ENCODE peak calls at places on chromosomes 7 and 10, in four cellular contexts. C is T-helper 9 cell, G is Peyer's patch, J is nucleus accumbens. V is an unnamed sample.

GRCh38 chr10:132476146-132477065 is 61.2 kb upstream of the INPP5A start:
- DNase-seq in J (no peak), C (no peak), G (peak), V (no peak)

GRCh38 chr7:68015565-68016532 is 1019.2 kb downstream of the TYW1 start:
- DNase-seq in J (no peak), C (no peak), G (no peak), V (no peak)

GRCh38 chr10:122301055-122301810 is 30.1 kb downstream of the BTBD16 start:
- DNase-seq in G (no peak), C (no peak), J (no peak), V (no peak)

GRCh38 chr7:86913709-86914108 is 145.7 kb downstream of the ELAPOR2 start:
- DNase-seq in C (no peak), G (no peak), J (no peak), V (no peak)

GRCh38 chr7:20200965-20201364 is 16.2 kb downstream of the MACC1 start:
- DNase-seq in G (no peak), C (no peak), J (no peak), V (no peak)

GRCh38 chr10:133162178-133162909 is 2.3 kb downstream of the KNDC1 start:
- DNase-seq in J (no peak), C (no peak), G (no peak), V (no peak)

GRCh38 chr7:108114117-108114841 is 15.9 kb downstream of the LAMB4 start:
- DNase-seq in G (no peak), J (no peak), C (no peak), V (no peak)

GRCh38 chr10:128526793-128527375 is 400.7 kb upstream of the MKI67 start:
- DNase-seq in G (no peak), J (no peak), C (no peak), V (no peak)

GRCh38 chr7:91233201-91233600 is 31.0 kb upstream of the FZD1 start:
- DNase-seq in J (no peak), C (no peak), G (no peak), V (no peak)

GRCh38 chr7:12440229-12440628 is 36.6 kb upstream of the VWDE start:
- DNase-seq in G (no peak), J (no peak), C (no peak), V (no peak)

GRCh38 chr10:61000769-61001730 is 57.1 kb upstream of the RHOBTB1 start:
- DNase-seq in G (peak), J (no peak), C (no peak), V (peak)

GRCh38 chr7:105268511-105269392 is 120.0 kb downstream of the SRPK2 start:
- DNase-seq in C (no peak), G (no peak), J (no peak), V (no peak)

GRCh38 chr7:138514044-138514443 is 54.0 kb downstream of the TRIM24 start:
- DNase-seq in C (no peak), G (no peak), J (no peak), V (no peak)

GRCh38 chr7:137695494-137695893 is 151.3 kb downstream of the DGKI start:
- DNase-seq in J (no peak), C (no peak), G (no peak), V (no peak)

GRCh38 chr10:126387041-126387908 is 1.0 kb downstream of the ADAM12 start:
- DNase-seq in G (peak), C (peak), J (peak), V (peak)

GRCh38 chr7:71630521-71630920 is 498.6 kb downstream of the GALNT17 start:
- DNase-seq in G (no peak), J (no peak), C (no peak), V (no peak)

GRCh38 chr7:128045766-128046165 is 14.5 kb upstream of the LRRC4 start:
- DNase-seq in C (no peak), J (no peak), G (no peak), V (no peak)

GRCh38 chr7:157547102-157547501 is 210.3 kb downstream of the DNAJB6 start:
- DNase-seq in J (no peak), C (no peak), G (peak), V (no peak)

GRCh38 chr10:26269754-26270153 is 53.2 kb downstream of the GAD2 start:
- DNase-seq in C (no peak), J (no peak), G (no peak), V (no peak)

GRCh38 chr10:75097666-75098285 is 13.7 kb upstream of the SAMD8 start:
- DNase-seq in C (no peak), J (no peak), G (no peak), V (no peak)

GRCh38 chr7:14691597-14692203 is 210.9 kb downstream of the DGKB start:
- DNase-seq in J (no peak), G (peak), C (peak), V (peak)

GRCh38 chr10:97849491-97850402 is at the start of gene GOLGA7B:
- DNase-seq in G (peak), C (peak), J (no peak), V (peak)

GRCh38 chr7:17304926-17305325 is 6.5 kb downstream of the AHR start:
- DNase-seq in G (no peak), J (no peak), C (no peak), V (no peak)